ENCODE peak calls at places on chromosomes 1 and 21, in six cellular contexts. One of them, this sample, is unnamed.

GRCh38 chr21:29267666-29268065 is 31.1 kb upstream of the BACH1 start:
- DNase-seq in ascending aorta: no peak
- DNase-seq in MM.1S: no peak
- DNase-seq in naive thymus-derived CD4-positive, alpha-beta T cell: no peak
- DNase-seq in spleen: no peak
- DNase-seq in brain microvascular endothelial cell: no peak
- DNase-seq in this sample: no peak

GRCh38 chr1:170149971-170150370 is 4.2 kb downstream of the NTMT2 start:
- DNase-seq in ascending aorta: no peak
- DNase-seq in MM.1S: no peak
- DNase-seq in naive thymus-derived CD4-positive, alpha-beta T cell: no peak
- DNase-seq in spleen: no peak
- DNase-seq in brain microvascular endothelial cell: no peak
- DNase-seq in this sample: no peak

GRCh38 chr1:246219508-246220030 is 287.5 kb downstream of the SMYD3 start:
- DNase-seq in ascending aorta: no peak
- DNase-seq in MM.1S: peak
- DNase-seq in naive thymus-derived CD4-positive, alpha-beta T cell: no peak
- DNase-seq in spleen: no peak
- DNase-seq in brain microvascular endothelial cell: no peak
- DNase-seq in this sample: peak

GRCh38 chr1:64711266-64711665 is 33.6 kb upstream of the RAVER2 start:
- DNase-seq in ascending aorta: no peak
- DNase-seq in MM.1S: no peak
- DNase-seq in naive thymus-derived CD4-positive, alpha-beta T cell: no peak
- DNase-seq in spleen: no peak
- DNase-seq in brain microvascular endothelial cell: no peak
- DNase-seq in this sample: no peak

GRCh38 chr1:228919919-228920318 is 184.6 kb downstream of the RHOU start:
- DNase-seq in ascending aorta: no peak
- DNase-seq in MM.1S: no peak
- DNase-seq in naive thymus-derived CD4-positive, alpha-beta T cell: no peak
- DNase-seq in spleen: no peak
- DNase-seq in brain microvascular endothelial cell: no peak
- DNase-seq in this sample: no peak

GRCh38 chr1:151611832-151612505 is at the start of gene SNX27:
- DNase-seq in ascending aorta: peak
- DNase-seq in MM.1S: peak
- DNase-seq in naive thymus-derived CD4-positive, alpha-beta T cell: peak
- DNase-seq in spleen: peak
- DNase-seq in brain microvascular endothelial cell: peak
- DNase-seq in this sample: peak

GRCh38 chr1:208231929-208232360 is 12.2 kb downstream of the PLXNA2 start:
- DNase-seq in ascending aorta: no peak
- DNase-seq in MM.1S: no peak
- DNase-seq in naive thymus-derived CD4-positive, alpha-beta T cell: no peak
- DNase-seq in spleen: no peak
- DNase-seq in brain microvascular endothelial cell: peak
- DNase-seq in this sample: no peak

GRCh38 chr1:105608713-105609112 is 1447.8 kb upstream of the PRMT6 start:
- DNase-seq in ascending aorta: no peak
- DNase-seq in MM.1S: peak
- DNase-seq in naive thymus-derived CD4-positive, alpha-beta T cell: no peak
- DNase-seq in spleen: no peak
- DNase-seq in brain microvascular endothelial cell: peak
- DNase-seq in this sample: no peak

GRCh38 chr21:43273708-43274021 is 104.9 kb downstream of the CRYAA start:
- DNase-seq in ascending aorta: no peak
- DNase-seq in MM.1S: peak
- DNase-seq in naive thymus-derived CD4-positive, alpha-beta T cell: no peak
- DNase-seq in spleen: peak
- DNase-seq in brain microvascular endothelial cell: no peak
- DNase-seq in this sample: no peak

GRCh38 chr1:175174702-175175102 is 17.9 kb downstream of the KIAA0040 start:
- DNase-seq in ascending aorta: no peak
- DNase-seq in MM.1S: peak
- DNase-seq in naive thymus-derived CD4-positive, alpha-beta T cell: no peak
- DNase-seq in spleen: no peak
- DNase-seq in brain microvascular endothelial cell: no peak
- DNase-seq in this sample: no peak

GRCh38 chr1:20321573-20321972 is 30.9 kb downstream of the VWA5B1 start:
- DNase-seq in ascending aorta: no peak
- DNase-seq in MM.1S: no peak
- DNase-seq in naive thymus-derived CD4-positive, alpha-beta T cell: no peak
- DNase-seq in spleen: peak
- DNase-seq in brain microvascular endothelial cell: no peak
- DNase-seq in this sample: no peak

GRCh38 chr1:116455509-116455908 is 82.5 kb downstream of the ATP1A1 start:
- DNase-seq in ascending aorta: no peak
- DNase-seq in MM.1S: no peak
- DNase-seq in naive thymus-derived CD4-positive, alpha-beta T cell: no peak
- DNase-seq in spleen: no peak
- DNase-seq in brain microvascular endothelial cell: no peak
- DNase-seq in this sample: no peak

GRCh38 chr1:197399691-197400521 is 131.9 kb downstream of the CRB1 start:
- DNase-seq in ascending aorta: no peak
- DNase-seq in MM.1S: peak
- DNase-seq in naive thymus-derived CD4-positive, alpha-beta T cell: peak
- DNase-seq in spleen: no peak
- DNase-seq in brain microvascular endothelial cell: peak
- DNase-seq in this sample: peak

GRCh38 chr1:240349695-240350094 is 258.0 kb downstream of the FMN2 start:
- DNase-seq in ascending aorta: no peak
- DNase-seq in MM.1S: no peak
- DNase-seq in naive thymus-derived CD4-positive, alpha-beta T cell: no peak
- DNase-seq in spleen: no peak
- DNase-seq in brain microvascular endothelial cell: no peak
- DNase-seq in this sample: no peak

GRCh38 chr1:5855196-5855897 is 136.9 kb downstream of the NPHP4 start:
- DNase-seq in ascending aorta: no peak
- DNase-seq in MM.1S: no peak
- DNase-seq in naive thymus-derived CD4-positive, alpha-beta T cell: no peak
- DNase-seq in spleen: no peak
- DNase-seq in brain microvascular endothelial cell: no peak
- DNase-seq in this sample: no peak

GRCh38 chr1:8194481-8195227 is 123.3 kb upstream of the SLC45A1 start:
- DNase-seq in ascending aorta: no peak
- DNase-seq in MM.1S: no peak
- DNase-seq in naive thymus-derived CD4-positive, alpha-beta T cell: no peak
- DNase-seq in spleen: no peak
- DNase-seq in brain microvascular endothelial cell: peak
- DNase-seq in this sample: no peak

GRCh38 chr1:66452162-66452561 is 81.8 kb upstream of the SGIP1 start:
- DNase-seq in ascending aorta: no peak
- DNase-seq in MM.1S: no peak
- DNase-seq in naive thymus-derived CD4-positive, alpha-beta T cell: no peak
- DNase-seq in spleen: no peak
- DNase-seq in brain microvascular endothelial cell: no peak
- DNase-seq in this sample: no peak

GRCh38 chr21:36629061-36629460 is 69.9 kb upstream of the SIM2 start:
- DNase-seq in ascending aorta: no peak
- DNase-seq in MM.1S: no peak
- DNase-seq in naive thymus-derived CD4-positive, alpha-beta T cell: no peak
- DNase-seq in spleen: no peak
- DNase-seq in brain microvascular endothelial cell: no peak
- DNase-seq in this sample: no peak

GRCh38 chr1:111139234-111139955 is 498 bp downstream of the DRAM2 start:
- DNase-seq in ascending aorta: no peak
- DNase-seq in MM.1S: peak
- DNase-seq in naive thymus-derived CD4-positive, alpha-beta T cell: peak
- DNase-seq in spleen: no peak
- DNase-seq in brain microvascular endothelial cell: peak
- DNase-seq in this sample: no peak

GRCh38 chr1:10212476-10212875 is 2.1 kb downstream of the KIF1B start:
- DNase-seq in ascending aorta: no peak
- DNase-seq in MM.1S: no peak
- DNase-seq in naive thymus-derived CD4-positive, alpha-beta T cell: no peak
- DNase-seq in spleen: no peak
- DNase-seq in brain microvascular endothelial cell: no peak
- DNase-seq in this sample: no peak

GRCh38 chr1:10210841-10211804 is 753 bp downstream of the KIF1B start:
- DNase-seq in ascending aorta: peak
- DNase-seq in MM.1S: no peak
- DNase-seq in naive thymus-derived CD4-positive, alpha-beta T cell: no peak
- DNase-seq in spleen: peak
- DNase-seq in brain microvascular endothelial cell: peak
- DNase-seq in this sample: peak

GRCh38 chr1:10209905-10210810 is at the start of gene KIF1B:
- DNase-seq in ascending aorta: peak
- DNase-seq in MM.1S: peak
- DNase-seq in naive thymus-derived CD4-positive, alpha-beta T cell: peak
- DNase-seq in spleen: peak
- DNase-seq in brain microvascular endothelial cell: peak
- DNase-seq in this sample: peak

GRCh38 chr1:10211805-10212405 is 1.5 kb downstream of the KIF1B start:
- DNase-seq in ascending aorta: no peak
- DNase-seq in MM.1S: no peak
- DNase-seq in naive thymus-derived CD4-positive, alpha-beta T cell: no peak
- DNase-seq in spleen: peak
- DNase-seq in brain microvascular endothelial cell: peak
- DNase-seq in this sample: no peak

GRCh38 chr1:10213186-10213585 is 2.8 kb downstream of the KIF1B start:
- DNase-seq in ascending aorta: no peak
- DNase-seq in MM.1S: no peak
- DNase-seq in naive thymus-derived CD4-positive, alpha-beta T cell: no peak
- DNase-seq in spleen: no peak
- DNase-seq in brain microvascular endothelial cell: no peak
- DNase-seq in this sample: no peak
- H3K4me3 ChIP-seq in ascending aorta: no peak
- H3K4me3 ChIP-seq in MM.1S: no peak
- H3K4me3 ChIP-seq in naive thymus-derived CD4-positive, alpha-beta T cell: no peak
- H3K4me3 ChIP-seq in spleen: no peak
- H3K4me3 ChIP-seq in brain microvascular endothelial cell: no peak
- H3K4me3 ChIP-seq in this sample: no peak

DNA sequence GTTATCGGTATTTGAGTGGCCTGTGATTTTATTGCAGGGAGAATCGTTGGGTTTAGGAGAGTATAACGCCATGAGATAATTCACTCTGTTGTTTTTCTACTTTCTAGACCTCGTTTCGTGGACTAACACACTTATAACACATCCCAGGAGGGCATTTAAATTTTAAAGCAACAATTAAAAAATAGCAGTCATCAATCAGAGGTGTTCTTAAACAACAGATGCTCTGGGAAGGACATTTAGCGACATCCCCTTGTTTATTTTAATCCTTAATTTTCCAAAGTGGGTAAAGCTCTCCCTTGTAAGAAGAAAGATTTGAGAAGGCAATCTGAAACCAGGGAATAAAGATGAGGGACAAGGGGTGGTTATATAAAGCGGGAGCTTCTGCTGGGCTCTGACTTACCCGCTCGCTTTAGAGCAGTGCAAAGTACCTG is 4.9 kb downstream of the PBX1 start:
- DNase-seq in ascending aorta: no peak
- DNase-seq in MM.1S: no peak
- DNase-seq in naive thymus-derived CD4-positive, alpha-beta T cell: no peak
- DNase-seq in spleen: no peak
- DNase-seq in brain microvascular endothelial cell: no peak
- DNase-seq in this sample: no peak
- H3K4me3 ChIP-seq in ascending aorta: peak
- H3K4me3 ChIP-seq in MM.1S: no peak
- H3K4me3 ChIP-seq in naive thymus-derived CD4-positive, alpha-beta T cell: no peak
- H3K4me3 ChIP-seq in spleen: peak
- H3K4me3 ChIP-seq in brain microvascular endothelial cell: no peak
- H3K4me3 ChIP-seq in this sample: no peak

GRCh38 chr1:203536575-203536974 is 42.6 kb downstream of the OPTC start:
- DNase-seq in ascending aorta: no peak
- DNase-seq in MM.1S: no peak
- DNase-seq in naive thymus-derived CD4-positive, alpha-beta T cell: no peak
- DNase-seq in spleen: no peak
- DNase-seq in brain microvascular endothelial cell: no peak
- DNase-seq in this sample: no peak

GRCh38 chr1:203537806-203538464 is 44.0 kb downstream of the OPTC start:
- DNase-seq in ascending aorta: no peak
- DNase-seq in MM.1S: no peak
- DNase-seq in naive thymus-derived CD4-positive, alpha-beta T cell: no peak
- DNase-seq in spleen: no peak
- DNase-seq in brain microvascular endothelial cell: peak
- DNase-seq in this sample: no peak

GRCh38 chr1:203534012-203534411 is 40.1 kb downstream of the OPTC start:
- DNase-seq in ascending aorta: no peak
- DNase-seq in MM.1S: no peak
- DNase-seq in naive thymus-derived CD4-positive, alpha-beta T cell: no peak
- DNase-seq in spleen: no peak
- DNase-seq in brain microvascular endothelial cell: no peak
- DNase-seq in this sample: no peak

GRCh38 chr1:203536981-203537455 is 43.1 kb downstream of the OPTC start:
- DNase-seq in ascending aorta: no peak
- DNase-seq in MM.1S: no peak
- DNase-seq in naive thymus-derived CD4-positive, alpha-beta T cell: no peak
- DNase-seq in spleen: no peak
- DNase-seq in brain microvascular endothelial cell: peak
- DNase-seq in this sample: no peak

DNA sequence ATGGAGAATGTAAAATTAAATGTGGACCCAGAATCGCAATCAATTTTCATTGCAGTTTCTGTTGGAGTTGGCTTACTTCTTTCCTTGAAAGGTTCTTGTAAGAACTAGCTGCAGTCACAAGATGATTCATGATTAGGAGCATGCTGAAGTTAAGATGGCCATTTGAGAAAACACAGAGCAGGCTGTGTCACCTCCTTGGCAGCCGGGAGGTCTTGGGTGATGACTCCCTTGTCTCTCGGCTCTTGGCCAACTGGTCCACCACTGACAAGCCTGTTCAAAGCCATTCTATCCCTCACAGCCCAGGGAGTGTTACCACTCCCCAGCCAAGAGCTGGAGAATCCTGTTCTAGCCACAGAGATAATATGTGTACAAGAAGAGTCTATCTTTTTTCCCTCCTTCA is 40.6 kb downstream of the OPTC start:
- DNase-seq in ascending aorta: no peak
- DNase-seq in MM.1S: no peak
- DNase-seq in naive thymus-derived CD4-positive, alpha-beta T cell: no peak
- DNase-seq in spleen: no peak
- DNase-seq in brain microvascular endothelial cell: peak
- DNase-seq in this sample: no peak
- H3K4me3 ChIP-seq in ascending aorta: no peak
- H3K4me3 ChIP-seq in MM.1S: no peak
- H3K4me3 ChIP-seq in naive thymus-derived CD4-positive, alpha-beta T cell: no peak
- H3K4me3 ChIP-seq in spleen: no peak
- H3K4me3 ChIP-seq in brain microvascular endothelial cell: no peak
- H3K4me3 ChIP-seq in this sample: no peak

GRCh38 chr1:242886137-242886536 is 361.6 kb upstream of the PLD5 start:
- DNase-seq in ascending aorta: no peak
- DNase-seq in MM.1S: no peak
- DNase-seq in naive thymus-derived CD4-positive, alpha-beta T cell: no peak
- DNase-seq in spleen: no peak
- DNase-seq in brain microvascular endothelial cell: no peak
- DNase-seq in this sample: no peak

DNA sequence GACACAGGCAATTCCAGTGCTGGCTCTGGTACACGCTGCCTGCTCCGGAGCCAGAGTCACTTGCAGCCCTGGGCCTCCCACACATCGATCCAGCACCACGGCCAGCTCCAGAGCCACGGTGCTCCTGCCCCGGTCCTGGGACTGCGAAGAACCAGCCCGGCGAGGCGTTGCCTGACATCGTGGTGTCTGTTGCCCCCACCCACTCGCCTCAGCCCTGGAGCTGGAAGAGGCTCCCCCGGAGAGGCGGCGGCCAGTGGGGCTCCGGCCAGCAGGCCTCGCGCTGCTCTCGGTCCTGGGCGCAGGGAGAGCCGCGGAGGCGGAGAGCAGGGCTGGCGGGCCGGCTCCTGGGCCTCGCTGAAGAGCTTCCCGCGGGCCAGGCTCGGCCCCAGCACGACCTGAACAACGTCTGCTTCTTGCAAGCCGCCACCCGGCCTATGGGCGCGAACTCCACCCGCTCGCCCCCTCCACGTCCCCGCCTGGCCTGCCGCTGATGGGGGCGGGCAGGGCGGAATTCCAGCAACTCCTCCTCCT is 364.8 kb downstream of the CEP170 start:
- DNase-seq in ascending aorta: no peak
- DNase-seq in MM.1S: no peak
- DNase-seq in naive thymus-derived CD4-positive, alpha-beta T cell: no peak
- DNase-seq in spleen: no peak
- DNase-seq in brain microvascular endothelial cell: peak
- DNase-seq in this sample: no peak
- H3K4me3 ChIP-seq in ascending aorta: no peak
- H3K4me3 ChIP-seq in MM.1S: no peak
- H3K4me3 ChIP-seq in naive thymus-derived CD4-positive, alpha-beta T cell: no peak
- H3K4me3 ChIP-seq in spleen: no peak
- H3K4me3 ChIP-seq in brain microvascular endothelial cell: no peak
- H3K4me3 ChIP-seq in this sample: no peak

This sample was measured in GM06990.